ENCODE peak calls at places on chromosome 9, in seven cellular contexts. A is NT2/D1, O is SK-N-SH, Q is HCT116, W is GM12878, Z is K562, C is HepG2. T is an unnamed sample.
A peak's percentile ranks its signal among the peaks of the same experiment; 100 is the strongest.

GRCh38 chr9:137275937-137276756 is 1.4 kb upstream of the TOR4A start:
- DNase-seq in A (no peak), O (no peak), Q (no peak), W (no peak), Z (no peak), C (no peak), T (no peak)

GRCh38 chr9:134350416-134350994 is 24.2 kb downstream of the RXRA start:
- DNase-seq in A (no peak), O (peak; percentile 70), Q (no peak), W (no peak), Z (no peak), C (no peak), T (no peak)

GRCh38 chr9:83199240-83199639 is 136.3 kb upstream of the RASEF start:
- DNase-seq in A (no peak), O (peak; percentile 63), Q (peak; percentile 16), W (no peak), Z (no peak), C (peak; percentile 44), T (no peak)

GRCh38 chr9:70093944-70094343 is 50.3 kb downstream of the MAMDC2 start:
- DNase-seq in A (no peak), O (no peak), Q (no peak), W (no peak), Z (no peak), C (no peak), T (no peak)

GRCh38 chr9:96256800-96257199 is 45.2 kb downstream of the HSD17B3 start:
- DNase-seq in A (peak; percentile 87), O (no peak), Q (peak; percentile 82), W (no peak), Z (peak; percentile 74), C (peak; percentile 12), T (no peak)

GRCh38 chr9:123867034-123867433 is 62.9 kb downstream of the DENND1A start:
- DNase-seq in A (no peak), O (no peak), Q (no peak), W (no peak), Z (no peak), C (no peak), T (no peak)

GRCh38 chr9:136045595-136046554 is 49.2 kb downstream of the NACC2 start:
- DNase-seq in A (no peak), O (no peak), Q (no peak), W (no peak), Z (no peak), C (no peak), T (no peak)

GRCh38 chr9:121362813-121363585 is 7.1 kb downstream of the STOM start:
- DNase-seq in A (no peak), O (no peak), Q (no peak), W (no peak), Z (no peak), C (no peak), T (no peak)

GRCh38 chr9:9061599-9061998 is 1262.0 kb upstream of the DMAC1 start:
- DNase-seq in A (no peak), O (no peak), Q (no peak), W (no peak), Z (no peak), C (peak; percentile 30), T (no peak)

GRCh38 chr9:28491121-28491520 is 917.8 kb upstream of the C9orf72 start:
- DNase-seq in A (no peak), O (no peak), Q (no peak), W (no peak), Z (no peak), C (no peak), T (no peak)

GRCh38 chr9:116576386-116576785 is 110.7 kb upstream of the TRIM32 start:
- DNase-seq in A (no peak), O (no peak), Q (no peak), W (no peak), Z (no peak), C (no peak), T (no peak)

GRCh38 chr9:116566677-116567488 is 120.2 kb upstream of the TRIM32 start:
- DNase-seq in A (no peak), O (no peak), Q (no peak), W (no peak), Z (no peak), C (peak; percentile 96), T (no peak)

GRCh38 chr9:116574027-116574679 is 113.0 kb upstream of the TRIM32 start:
- DNase-seq in A (no peak), O (peak; percentile 70), Q (no peak), W (no peak), Z (no peak), C (peak; percentile 88), T (no peak)

GRCh38 chr9:116569111-116569510 is 118.0 kb upstream of the TRIM32 start:
- DNase-seq in A (no peak), O (no peak), Q (no peak), W (no peak), Z (no peak), C (no peak), T (no peak)

GRCh38 chr9:116572095-116572748 is 114.9 kb upstream of the TRIM32 start:
- DNase-seq in A (peak; percentile 76), O (peak; percentile 84), Q (peak; percentile 33), W (no peak), Z (peak; percentile 93), C (peak; percentile 64), T (peak; percentile 91)
- TF ChIP-seq YY1 in A (no peak), O (no peak), Q (no peak), W (peak; percentile 46), Z (no peak), C (no peak), T (no peak)

GRCh38 chr9:131121346-131121745 is 4.0 kb upstream of the NUP214 start:
- DNase-seq in A (no peak), O (no peak), Q (no peak), W (no peak), Z (no peak), C (no peak), T (no peak)

GRCh38 chr9:131125288-131126058 is at the start of gene NUP214:
- DNase-seq in A (peak; percentile 98), O (peak; percentile 98), Q (peak; percentile 94), W (peak; percentile 88), Z (no peak), C (peak; percentile 92), T (peak; percentile 89)

GRCh38 chr9:131126059-131126426 is 657 bp downstream of the NUP214 start:
- DNase-seq in A (no peak), O (no peak), Q (no peak), W (no peak), Z (no peak), C (peak; percentile 34), T (no peak)

GRCh38 chr9:131122158-131122557 is 3.2 kb upstream of the NUP214 start:
- DNase-seq in A (no peak), O (no peak), Q (no peak), W (no peak), Z (no peak), C (peak; percentile 65), T (no peak)

GRCh38 chr9:131125038-131125287 is 423 bp upstream of the NUP214 start:
- DNase-seq in A (no peak), O (no peak), Q (no peak), W (no peak), Z (peak; percentile 98), C (no peak), T (no peak)
- TF ChIP-seq YY1 in A (no peak), O (no peak), Q (no peak), W (no peak), Z (no peak), C (no peak), T (no peak)

GRCh38 chr9:34615132-34615531 is 3.2 kb upstream of the RPP25L start:
- DNase-seq in A (no peak), O (peak; percentile 75), Q (no peak), W (no peak), Z (no peak), C (no peak), T (no peak)

GRCh38 chr9:34612788-34613390 is 992 bp upstream of the RPP25L start:
- DNase-seq in A (no peak), O (peak; percentile 84), Q (peak; percentile 54), W (no peak), Z (peak; percentile 60), C (peak; percentile 73), T (no peak)

GRCh38 chr9:34610434-34611206 is 1.3 kb downstream of the RPP25L start:
- DNase-seq in A (no peak), O (no peak), Q (no peak), W (no peak), Z (no peak), C (no peak), T (no peak)

GRCh38 chr9:34611251-34611810 is 566 bp downstream of the RPP25L start:
- DNase-seq in A (no peak), O (no peak), Q (no peak), W (no peak), Z (no peak), C (no peak), T (no peak)

DNA sequence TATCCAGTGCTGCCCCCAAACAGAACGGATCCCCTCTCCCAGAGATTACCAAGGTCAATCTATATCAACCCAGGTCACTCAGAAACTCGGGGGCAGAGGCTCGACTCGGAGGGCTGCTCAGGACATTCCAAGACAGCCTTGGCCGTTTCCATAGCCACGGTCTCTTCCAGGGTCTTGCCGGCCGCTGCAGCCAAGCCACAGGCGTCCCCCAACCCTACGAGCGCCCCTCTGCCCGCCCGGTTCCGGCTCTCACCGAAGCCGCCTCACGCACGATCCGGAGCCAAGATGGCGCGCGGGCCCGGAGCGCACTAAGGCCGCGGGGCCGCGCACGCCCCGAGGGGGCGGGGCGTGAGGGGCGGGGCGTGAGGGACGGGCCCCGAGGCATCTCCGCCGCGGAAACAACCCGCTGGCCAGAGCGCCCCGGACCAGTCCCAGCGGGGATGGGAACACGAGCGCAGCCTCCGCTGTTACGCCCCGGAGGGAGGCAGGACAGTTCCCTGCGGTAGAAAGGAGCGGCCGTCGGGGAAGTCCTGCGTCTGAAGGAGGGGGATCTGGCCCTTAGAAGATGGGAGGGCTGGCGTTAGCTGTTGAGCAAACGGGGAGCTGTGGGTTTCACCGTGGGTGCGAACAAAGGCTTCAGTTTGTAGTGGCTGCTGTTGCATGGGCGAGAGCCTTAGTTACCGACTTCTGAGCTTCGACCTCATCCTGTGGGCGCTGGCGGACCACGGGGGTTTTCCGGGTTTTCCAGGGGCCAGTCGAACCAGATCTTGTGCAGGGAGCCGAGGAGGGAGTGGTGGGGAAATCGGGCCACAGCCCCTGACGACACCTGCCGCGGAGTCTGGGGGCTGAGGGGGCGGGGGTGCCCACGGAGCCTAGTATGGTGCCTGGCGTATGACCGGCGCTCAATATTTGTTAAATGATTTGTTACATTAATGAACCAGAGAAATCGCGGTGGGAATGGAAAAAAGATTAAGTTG is at the start of gene RPP25L:
- DNase-seq in A (no peak), O (peak; percentile 93), Q (peak; percentile 49), W (no peak), Z (peak; percentile 85), C (peak; percentile 62), T (peak; percentile 88)
- TF ChIP-seq YY1 in A (peak; percentile 55), O (peak; percentile 86), Q (peak; percentile 93), W (peak; percentile 94), Z (peak; percentile 95), C (peak; percentile 94), T (peak; percentile 91)

GRCh38 chr9:127021664-127022337 is 100.6 kb downstream of the ANGPTL2 start:
- DNase-seq in A (no peak), O (peak; percentile 79), Q (no peak), W (no peak), Z (no peak), C (no peak), T (no peak)
- TF ChIP-seq YY1 in A (no peak), O (no peak), Q (no peak), W (no peak), Z (no peak), C (no peak), T (no peak)

GRCh38 chr9:132694144-132694543 is 23.9 kb downstream of the GTF3C4 start:
- DNase-seq in A (no peak), O (no peak), Q (no peak), W (no peak), Z (peak; percentile 27), C (no peak), T (no peak)
- TF ChIP-seq YY1 in A (no peak), O (no peak), Q (no peak), W (no peak), Z (no peak), C (no peak), T (no peak)

GRCh38 chr9:125902865-125903512 is 155.8 kb downstream of the PBX3 start:
- DNase-seq in A (no peak), O (no peak), Q (no peak), W (no peak), Z (no peak), C (no peak), T (no peak)
- TF ChIP-seq YY1 in A (no peak), O (no peak), Q (no peak), W (no peak), Z (no peak), C (no peak), T (no peak)